ENCODE peak calls at places on chromosomes 3 and 15, in nine cellular contexts. Z is astrocyte, Y is lower lobe of right lung, U is cardiac muscle cell, O is breast epithelium, M is GM13976, D is GM13977, C is fibroblast of the aortic adventitia, A is right atrium auricular region. X is an unnamed sample.
A peak's percentile ranks its signal among the peaks of the same experiment; 100 is the strongest.

GRCh38 chr15:35522061-35522460 is 23.9 kb downstream of the DPH6 start:
- DNase-seq in Y (no peak), Z (no peak), D (no peak), A (no peak), M (no peak), U (peak; percentile 26), O (no peak), C (peak; percentile 11), X (no peak)

GRCh38 chr15:97084650-97085049 is 754.1 kb downstream of the NR2F2 start:
- DNase-seq in D (no peak), U (peak; percentile 34), Y (no peak), C (no peak), A (no peak), O (no peak), M (no peak), Z (peak; percentile 56), X (no peak)

GRCh38 chr3:183513046-183513706 is 42.3 kb downstream of the KLHL6 start:
- DNase-seq in A (no peak), O (no peak), Z (no peak), C (no peak), D (no peak), M (no peak), U (peak; percentile 12), Y (no peak), X (no peak)

GRCh38 chr3:64463981-64464380 is 223.8 kb downstream of the ADAMTS9 start:
- DNase-seq in M (no peak), D (no peak), A (no peak), U (no peak), Y (no peak), O (no peak), Z (no peak), C (no peak), X (no peak)

GRCh38 chr3:13477946-13478345 is 2.2 kb upstream of the HDAC11 start:
- DNase-seq in D (no peak), O (no peak), C (no peak), A (no peak), M (no peak), Z (no peak), Y (no peak), U (no peak), X (no peak)

GRCh38 chr3:197031315-197032285 is 2.0 kb upstream of the MELTF start:
- DNase-seq in O (peak; percentile 54), A (peak; percentile 98), D (peak; percentile 32), Z (peak; percentile 98), Y (no peak), M (no peak), U (peak; percentile 99), C (peak; percentile 100), X (no peak)

GRCh38 chr3:67324554-67324953 is 326.4 kb downstream of the KBTBD8 start:
- DNase-seq in U (no peak), A (no peak), C (no peak), Y (no peak), Z (no peak), M (no peak), O (no peak), D (no peak), X (no peak)

GRCh38 chr3:138066383-138066782 is 49.0 kb downstream of the DZIP1L start:
- DNase-seq in O (no peak), Z (no peak), A (no peak), M (peak; percentile 54), U (no peak), D (peak; percentile 65), Y (no peak), C (no peak), X (no peak)

GRCh38 chr3:141457624-141458236 is 29.1 kb upstream of the RASA2 start:
- DNase-seq in Y (no peak), C (no peak), A (no peak), M (no peak), Z (peak; percentile 51), O (no peak), U (no peak), D (no peak), X (no peak)

GRCh38 chr15:39501366-39501765 is 79.5 kb upstream of the THBS1 start:
- DNase-seq in U (peak; percentile 35), D (no peak), O (no peak), C (peak; percentile 49), Z (peak; percentile 60), Y (no peak), A (no peak), M (no peak), X (no peak)

GRCh38 chr3:58800032-58800431 is 133.5 kb upstream of the FAM3D start:
- DNase-seq in D (no peak), Y (no peak), Z (no peak), A (no peak), M (no peak), C (no peak), O (no peak), U (no peak), X (no peak)

DNA sequence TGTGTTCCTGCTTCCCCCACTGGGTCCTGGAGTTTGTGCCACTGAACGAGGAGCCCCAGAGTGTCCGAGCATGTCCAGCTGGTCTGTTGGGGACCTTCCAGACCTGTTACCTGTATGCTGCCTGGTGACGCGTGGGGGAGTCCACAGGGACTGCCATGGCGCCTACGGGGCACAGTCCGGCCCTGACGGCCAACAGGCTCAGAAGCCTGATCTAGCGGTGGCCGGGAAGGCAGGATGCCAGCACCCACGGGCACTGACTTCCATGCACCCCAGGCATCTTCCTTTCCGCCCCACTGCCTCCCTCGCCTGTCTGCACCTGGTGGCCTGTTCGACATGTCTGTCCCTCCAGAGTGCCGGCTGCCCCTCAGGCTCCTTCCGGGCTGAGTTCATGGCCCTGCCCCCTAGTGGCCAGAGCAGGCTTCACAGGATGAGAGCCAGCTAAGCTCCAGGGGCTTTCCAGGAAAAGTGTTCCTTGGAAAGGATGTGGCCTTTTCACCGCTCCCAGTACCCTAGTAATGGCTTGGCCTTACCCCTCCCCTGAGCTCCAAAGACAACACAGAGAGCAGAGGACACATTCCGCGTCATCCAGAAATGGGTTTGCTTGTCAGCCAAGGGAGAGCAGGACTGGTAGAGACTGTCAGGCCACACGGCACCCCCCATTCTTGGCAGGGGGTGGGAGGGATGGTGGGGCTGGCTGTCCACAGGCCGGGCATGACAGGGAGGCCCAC is 35.7 kb downstream of the NGRN start:
- DNase-seq in O (no peak), M (peak; percentile 62), Y (peak; percentile 74), Z (no peak), D (no peak), A (peak; percentile 62), U (peak; percentile 64), C (peak; percentile 33), X (no peak)
- TF ChIP-seq CTCF in O (peak; percentile 75), M (peak; percentile 61), Y (peak; percentile 77), Z (peak; percentile 62), D (peak; percentile 74), A (peak; percentile 85), U (peak; percentile 98), C (peak; percentile 77), X (peak; percentile 84)

GRCh38 chr3:38001456-38002081 is 11.0 kb downstream of the VILL start:
- DNase-seq in Y (no peak), U (no peak), M (peak; percentile 16), Z (no peak), C (no peak), A (no peak), D (no peak), O (no peak), X (peak; percentile 74)
- TF ChIP-seq CTCF in Y (peak; percentile 8), U (no peak), M (no peak), Z (no peak), C (no peak), A (no peak), D (no peak), O (no peak), X (peak; percentile 46)

GRCh38 chr3:161101609-161102008 is 3.5 kb downstream of the B3GALNT1 start:
- DNase-seq in D (no peak), O (no peak), C (no peak), Z (no peak), U (no peak), A (no peak), Y (no peak), M (no peak), X (no peak)

GRCh38 chr3:161100994-161101393 is 4.2 kb downstream of the B3GALNT1 start:
- DNase-seq in A (no peak), O (no peak), C (no peak), U (no peak), M (no peak), D (no peak), Y (peak; percentile 55), Z (no peak), X (no peak)

GRCh38 chr3:161096771-161097367 is 8.3 kb downstream of the B3GALNT1 start:
- DNase-seq in D (no peak), Z (no peak), A (no peak), M (no peak), Y (no peak), C (no peak), O (no peak), U (peak; percentile 6), X (no peak)
- TF ChIP-seq CTCF in D (peak; percentile 44), Z (peak; percentile 18), A (no peak), M (peak; percentile 12), Y (peak; percentile 24), C (peak; percentile 14), O (no peak), U (peak; percentile 32), X (peak; percentile 69)

GRCh38 chr3:180017846-180018245 is 18.9 kb downstream of the PEX5L start:
- DNase-seq in D (no peak), C (peak; percentile 30), A (no peak), U (no peak), O (no peak), Y (no peak), M (no peak), Z (no peak), X (no peak)

GRCh38 chr3:180018588-180018987 is 18.1 kb downstream of the PEX5L start:
- DNase-seq in C (no peak), M (peak; percentile 25), A (no peak), Y (no peak), U (no peak), D (peak; percentile 28), Z (no peak), O (no peak), X (no peak)
- TF ChIP-seq CTCF in C (no peak), M (peak; percentile 34), A (no peak), Y (no peak), U (no peak), D (peak; percentile 36), Z (no peak), O (no peak), X (no peak)

DNA sequence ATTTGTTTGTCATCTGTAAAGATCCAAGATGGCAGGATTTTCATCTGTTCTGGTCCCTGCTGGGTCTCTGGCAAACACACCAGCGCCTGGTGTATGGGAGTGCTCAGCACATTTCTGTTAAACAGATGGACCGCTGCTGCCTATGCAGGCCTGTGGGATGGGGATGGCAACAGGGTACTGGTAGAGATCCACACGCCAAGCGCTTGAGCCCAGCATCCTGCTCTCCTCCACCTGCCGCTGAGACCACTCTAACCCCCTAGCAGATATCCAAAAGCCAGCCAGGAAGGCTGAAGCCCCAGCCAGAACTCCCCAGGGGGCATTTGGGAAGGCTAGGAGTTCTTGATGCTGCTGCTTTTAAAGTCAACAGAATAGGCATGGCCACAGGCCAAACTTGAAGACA is 31.7 kb downstream of the ZNF445 start:
- DNase-seq in Z (no peak), U (no peak), M (no peak), Y (no peak), D (no peak), O (no peak), A (no peak), C (no peak), X (no peak)
- TF ChIP-seq CTCF in Z (no peak), U (no peak), M (no peak), Y (no peak), D (no peak), O (no peak), A (no peak), C (no peak), X (no peak)

GRCh38 chr3:144636833-144637232 is 665.2 kb downstream of the DIPK2A start:
- DNase-seq in Z (no peak), D (no peak), Y (no peak), U (peak; percentile 2), A (no peak), M (no peak), O (no peak), C (no peak), X (no peak)
- TF ChIP-seq CTCF in Z (no peak), D (no peak), Y (no peak), U (no peak), A (no peak), M (no peak), O (no peak), C (no peak), X (peak; percentile 25)

X was measured in chondrocyte.